ENCODE peak calls at places on chromosomes 2 and 18, in ten cellular contexts. Y is central memory CD4-positive, alpha-beta T cell; R is T-helper 1 cell; W is NCI-H460; B is stimulated activated naive CD8-positive, alpha-beta T cell treated with anti-CD3 and anti-CD28 coated beads, Interleukin-15, amount 100 ng/mL, for 72 hours; I is NCI-H82; C is fibroblast of lung; D is HTR-8/SVneo; T is cardiac muscle cell; V is neuronal stem cell. J is an unnamed sample.
A peak's percentile ranks its signal among the peaks of the same experiment; 100 is the strongest.

GRCh38 chr18:51666717-51667320 is 469.3 kb upstream of the MEX3C start:
- DNase-seq in Y (no peak), R (no peak), W (no peak), B (no peak), I (peak; percentile 86), C (no peak), D (no peak), T (peak; percentile 80), V (no peak), J (no peak)

GRCh38 chr18:32742620-32743019 is 30.2 kb downstream of the KLHL14 start:
- DNase-seq in Y (no peak), R (no peak), W (no peak), B (no peak), I (no peak), C (no peak), D (no peak), T (no peak), V (no peak), J (no peak)

GRCh38 chr18:58078889-58079573 is 35.0 kb downstream of the NEDD4L start:
- DNase-seq in Y (no peak), R (no peak), W (no peak), B (no peak), I (no peak), C (no peak), D (no peak), T (no peak), V (no peak), J (no peak)

GRCh38 chr18:48835119-48835518 is 115.6 kb downstream of the SMAD7 start:
- DNase-seq in Y (no peak), R (no peak), W (no peak), B (no peak), I (no peak), C (no peak), D (no peak), T (no peak), V (no peak), J (no peak)

GRCh38 chr2:64052468-64053241 is 33.4 kb upstream of the VPS54 start:
- DNase-seq in Y (peak; percentile 12), R (peak; percentile 39), W (no peak), B (no peak), I (no peak), C (no peak), D (no peak), T (no peak), V (no peak), J (no peak)

GRCh38 chr18:76979111-76979751 is 153.4 kb downstream of the MBP start:
- DNase-seq in Y (no peak), R (no peak), W (no peak), B (no peak), I (peak; percentile 23), C (no peak), D (no peak), T (no peak), V (no peak), J (no peak)

GRCh38 chr2:131038258-131039100 is 54.8 kb downstream of the FAM168B start:
- DNase-seq in Y (no peak), R (no peak), W (no peak), B (no peak), I (no peak), C (no peak), D (no peak), T (no peak), V (no peak), J (no peak)

GRCh38 chr2:221850076-221850475 is 278.0 kb upstream of the EPHA4 start:
- DNase-seq in Y (no peak), R (no peak), W (no peak), B (no peak), I (no peak), C (no peak), D (no peak), T (no peak), V (no peak), J (no peak)

GRCh38 chr2:200962821-200963128 is 685 bp downstream of the ORC2 start:
- DNase-seq in Y (no peak), R (no peak), W (no peak), B (no peak), I (no peak), C (no peak), D (no peak), T (no peak), V (no peak), J (no peak)

GRCh38 chr18:57805117-57805516 is 2.0 kb upstream of the ATP8B1 start:
- DNase-seq in Y (no peak), R (no peak), W (no peak), B (no peak), I (no peak), C (no peak), D (no peak), T (no peak), V (no peak), J (no peak)

J was measured in CMK.